ENCODE peak calls at places on chromosomes 3 and 15, in seven cellular contexts. C, U, T, J, P, K and W are unnamed samples.
A peak's percentile ranks its signal among the peaks of the same experiment; 100 is the strongest.

GRCh38 chr3:195150194-195151118 is 120.5 kb downstream of the XXYLT1 start:
- DNase-seq in C (no peak), U (peak; percentile 50), T (peak; percentile 83), J (peak; percentile 82), P (no peak), K (no peak), W (no peak)

GRCh38 chr3:9301091-9301490 is 51.6 kb upstream of the SRGAP3 start:
- DNase-seq in C (no peak), U (no peak), T (no peak), J (no peak), P (no peak), K (no peak), W (no peak)

GRCh38 chr3:43043793-43044192 is 62.1 kb downstream of the POMGNT2 start:
- DNase-seq in C (no peak), U (no peak), T (no peak), J (no peak), P (no peak), K (no peak), W (no peak)

GRCh38 chr3:139774570-139775302 is 97.0 kb upstream of the NMNAT3 start:
- DNase-seq in C (no peak), U (peak; percentile 20), T (peak; percentile 40), J (no peak), P (no peak), K (no peak), W (no peak)

GRCh38 chr3:63328386-63328785 is 50.3 kb downstream of the SYNPR start:
- DNase-seq in C (no peak), U (no peak), T (peak; percentile 20), J (peak; percentile 19), P (no peak), K (no peak), W (no peak)

GRCh38 chr3:141796436-141797166 is 33.4 kb downstream of the GRK7 start:
- DNase-seq in C (peak; percentile 62), U (no peak), T (no peak), J (no peak), P (no peak), K (no peak), W (peak; percentile 34)

GRCh38 chr3:134033315-134033996 is 3.7 kb upstream of the SLCO2A1 start:
- DNase-seq in C (no peak), U (no peak), T (no peak), J (no peak), P (no peak), K (no peak), W (no peak)

GRCh38 chr3:114383875-114384557 is 90.2 kb downstream of the TIGIT start:
- DNase-seq in C (peak; percentile 50), U (peak; percentile 78), T (peak; percentile 86), J (peak; percentile 92), P (peak; percentile 72), K (peak; percentile 72), W (peak; percentile 20)

GRCh38 chr3:10873415-10873814 is 57.4 kb downstream of the SLC6A11 start:
- DNase-seq in C (no peak), U (no peak), T (no peak), J (no peak), P (no peak), K (no peak), W (no peak)

GRCh38 chr15:48472756-48473155 is 141.5 kb downstream of the DUT start:
- DNase-seq in C (no peak), U (no peak), T (no peak), J (peak; percentile 61), P (no peak), K (peak; percentile 3), W (no peak)

GRCh38 chr15:58865420-58865880 is 68.0 kb downstream of the SLTM start:
- DNase-seq in C (no peak), U (no peak), T (peak; percentile 44), J (peak; percentile 18), P (no peak), K (no peak), W (no peak)

GRCh38 chr15:101526021-101526420 is 36.5 kb upstream of the PCSK6 start:
- DNase-seq in C (no peak), U (no peak), T (no peak), J (no peak), P (no peak), K (no peak), W (no peak)

GRCh38 chr3:18153571-18154173 is 271.5 kb downstream of the SATB1 start:
- DNase-seq in C (no peak), U (no peak), T (no peak), J (peak; percentile 83), P (peak; percentile 59), K (peak; percentile 86), W (no peak)

GRCh38 chr3:134298281-134298680 is 47.6 kb upstream of the RYK start:
- DNase-seq in C (no peak), U (no peak), T (no peak), J (no peak), P (no peak), K (no peak), W (no peak)

GRCh38 chr3:49593046-49593445 is 38.8 kb downstream of the BSN start:
- DNase-seq in C (no peak), U (no peak), T (no peak), J (no peak), P (no peak), K (peak; percentile 7), W (no peak)

GRCh38 chr3:81308296-81308695 is 453.1 kb downstream of the GBE1 start:
- DNase-seq in C (no peak), U (no peak), T (no peak), J (no peak), P (no peak), K (no peak), W (no peak)

GRCh38 chr15:73767794-73768501 is 14.8 kb upstream of the INSYN1 start:
- DNase-seq in C (no peak), U (no peak), T (no peak), J (no peak), P (no peak), K (no peak), W (no peak)

GRCh38 chr15:50058231-50058630 is 60.8 kb downstream of the ATP8B4 start:
- DNase-seq in C (no peak), U (no peak), T (no peak), J (peak; percentile 79), P (no peak), K (no peak), W (no peak)

GRCh38 chr3:156151824-156152428 is 31.5 kb downstream of the KCNAB1 start:
- DNase-seq in C (peak; percentile 55), U (peak; percentile 45), T (peak; percentile 74), J (peak; percentile 76), P (peak; percentile 65), K (peak; percentile 74), W (peak; percentile 30)

GRCh38 chr3:149120051-149120972 is 9.1 kb upstream of the HPS3 start:
- DNase-seq in C (peak; percentile 53), U (no peak), T (no peak), J (peak; percentile 85), P (no peak), K (peak; percentile 80), W (no peak)

GRCh38 chr15:25176991-25177954 is 222.5 kb downstream of the SNRPN start:
- DNase-seq in C (no peak), U (peak; percentile 6), T (no peak), J (no peak), P (peak; percentile 22), K (no peak), W (peak; percentile 5)
- H3K9me3 ChIP-seq in C (no peaks in the 10 kb centered on the region), U (peaks cover 13% of the 10 kb centered on the region), T (peaks cover 48% of the 10 kb centered on the region), J (no peaks in the 10 kb centered on the region), P (peaks cover 67% of the 10 kb centered on the region), K (no peaks in the 10 kb centered on the region), W (no peaks in the 10 kb centered on the region)

DNA sequence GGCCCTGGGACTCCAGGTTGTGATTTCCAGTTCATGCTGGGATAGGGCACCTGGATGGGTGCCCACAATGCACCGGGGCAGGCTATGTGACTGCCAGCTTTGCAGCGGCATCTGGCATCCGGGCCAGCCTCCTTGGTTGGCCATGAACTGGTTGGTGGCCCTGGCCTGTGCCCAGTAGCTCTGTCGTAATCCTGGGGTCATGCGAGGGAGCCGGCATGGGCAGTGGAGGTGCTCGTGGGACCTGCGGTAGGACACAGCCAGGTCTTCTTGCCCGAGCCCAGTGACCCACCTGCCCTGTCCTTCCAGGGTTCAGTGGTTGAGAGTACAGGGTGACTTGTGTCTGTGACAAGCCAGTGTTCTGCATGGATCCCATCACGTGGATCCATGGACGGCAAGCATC is 237.9 kb downstream of the SNRPN start:
- DNase-seq in C (no peak), U (no peak), T (no peak), J (no peak), P (no peak), K (no peak), W (no peak)
- H3K9me3 ChIP-seq in C (no peaks in the 10 kb centered on the region), U (peaks cover 3% of the 10 kb centered on the region), T (peaks cover 28% of the 10 kb centered on the region), J (no peaks in the 10 kb centered on the region), P (peaks cover 58% of the 10 kb centered on the region), K (no peaks in the 10 kb centered on the region), W (no peaks in the 10 kb centered on the region)

GRCh38 chr3:44499149-44499898 is 21.9 kb upstream of the ZNF445 start:
- DNase-seq in C (no peak), U (no peak), T (no peak), J (no peak), P (no peak), K (no peak), W (no peak)
- H3K9me3 ChIP-seq in C (no peaks in the 10 kb centered on the region), U (peaks cover 49% of the 10 kb centered on the region), T (peaks cover 73% of the 10 kb centered on the region), J (no peaks in the 10 kb centered on the region), P (peaks cover 10% of the 10 kb centered on the region), K (peaks cover 70% of the 10 kb centered on the region), W (peaks cover 10% of the 10 kb centered on the region)

GRCh38 chr3:44643024-44643423 is 5.5 kb upstream of the ZNF35 start:
- DNase-seq in C (no peak), U (no peak), T (no peak), J (no peak), P (no peak), K (no peak), W (no peak)

GRCh38 chr3:44647771-44648170 is 761 bp upstream of the ZNF35 start:
- DNase-seq in C (no peak), U (no peak), T (no peak), J (no peak), P (no peak), K (no peak), W (no peak)

DNA sequence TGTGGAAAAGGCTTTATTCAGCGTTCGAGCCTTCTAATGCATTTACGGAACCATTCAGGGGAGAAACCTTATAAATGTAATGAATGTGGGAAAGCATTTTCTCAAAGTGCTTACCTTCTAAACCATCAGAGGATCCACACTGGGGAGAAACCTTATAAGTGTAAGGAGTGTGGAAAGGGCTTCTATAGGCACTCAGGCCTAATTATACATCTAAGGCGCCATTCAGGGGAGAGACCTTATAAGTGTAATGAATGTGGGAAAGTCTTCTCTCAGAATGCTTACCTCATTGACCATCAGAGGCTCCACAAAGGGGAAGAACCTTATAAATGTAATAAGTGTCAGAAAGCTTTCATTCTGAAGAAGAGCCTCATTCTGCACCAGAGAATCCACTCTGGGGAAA is 6.2 kb upstream of the ZNF35 start:
- DNase-seq in C (no peak), U (no peak), T (no peak), J (no peak), P (no peak), K (no peak), W (no peak)
- H3K9me3 ChIP-seq in C (no peaks in the 10 kb centered on the region), U (peaks cover 53% of the 10 kb centered on the region), T (peaks cover 72% of the 10 kb centered on the region), J (peaks cover 7% of the 10 kb centered on the region), P (peaks cover 18% of the 10 kb centered on the region), K (peaks cover 75% of the 10 kb centered on the region), W (peaks cover 36% of the 10 kb centered on the region)

DNA sequence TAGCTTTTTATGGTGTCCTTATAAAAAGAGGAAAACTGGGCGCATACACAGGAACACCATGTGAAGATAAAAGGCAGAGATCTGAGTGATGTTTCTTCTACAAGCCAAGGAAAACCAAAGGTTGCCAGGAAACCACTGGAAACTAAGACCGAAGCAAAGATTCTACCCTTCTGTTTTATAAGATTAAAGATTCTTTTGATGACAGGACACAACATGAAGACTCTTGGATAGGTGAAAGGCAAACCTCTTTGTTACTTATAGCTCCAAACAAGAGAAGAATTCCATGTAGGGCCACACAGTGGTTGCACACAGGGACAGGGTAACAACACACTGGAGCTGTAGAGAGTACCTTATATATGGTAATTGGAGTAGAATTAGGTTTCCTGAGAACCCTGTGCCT is at the start of gene CD200R1L:
- DNase-seq in C (no peak), U (no peak), T (no peak), J (no peak), P (no peak), K (no peak), W (no peak)
- H3K9me3 ChIP-seq in C (no peaks in the 10 kb centered on the region), U (no peaks in the 10 kb centered on the region), T (peaks cover 27% of the 10 kb centered on the region), J (no peaks in the 10 kb centered on the region), P (peaks cover 8% of the 10 kb centered on the region), K (peaks cover 11% of the 10 kb centered on the region), W (peaks cover 5% of the 10 kb centered on the region)